ENCODE peak calls at places on chromosomes 1 and 21, in ten cellular contexts. O is right lobe of liver; K is tibial artery; M is stomach; P is sigmoid colon; A is GM12878; J is neuronal stem cell; D is tibial nerve; V is CD8-positive, alpha-beta T cell; Z is bronchial epithelial cell. W is an unnamed sample. For H3K36me3 and H3K27me3, the result is how much of the 10 kb centered on the place peaks cover.

GRCh38 chr1:8015036-8015808 is 10.9 kb downstream of the ERRFI1 start:
- DNase-seq in Z (peak), J (no peak), A (peak), D (no peak), P (no peak), M (no peak), O (no peak), V (peak), K (no peak), W (peak)

GRCh38 chr1:91744973-91745648 is 140.8 kb downstream of the TGFBR3 start:
- DNase-seq in O (peak), M (no peak), J (no peak), Z (peak), P (peak), D (peak), K (peak), V (no peak), A (no peak), W (no peak)

GRCh38 chr1:153541641-153542569 is 1.2 kb upstream of the S100A5 start:
- DNase-seq in A (no peak), Z (no peak), D (no peak), K (peak), O (no peak), V (no peak), J (no peak), M (no peak), P (no peak), W (peak)

GRCh38 chr1:13587256-13588030 is 3.8 kb downstream of the PDPN start:
- DNase-seq in P (no peak), V (no peak), K (no peak), D (no peak), J (no peak), O (no peak), A (no peak), M (no peak), Z (peak), W (no peak)

GRCh38 chr1:22141493-22141892 is 1.4 kb downstream of the WNT4 start:
- DNase-seq in M (no peak), K (no peak), A (no peak), P (no peak), D (no peak), V (no peak), J (no peak), O (no peak), Z (no peak), W (peak)

GRCh38 chr1:240732390-240732789 is 120.4 kb upstream of the GREM2 start:
- DNase-seq in O (no peak), V (no peak), P (no peak), D (no peak), A (no peak), M (no peak), Z (peak), J (peak), K (no peak), W (peak)

GRCh38 chr1:218481116-218481775 is 136.1 kb downstream of the TGFB2 start:
- DNase-seq in A (no peak), J (no peak), V (no peak), D (no peak), O (no peak), P (no peak), K (no peak), M (no peak), Z (no peak), W (no peak)

GRCh38 chr1:186183219-186183618 is 191.8 kb downstream of the TPR start:
- DNase-seq in J (no peak), O (no peak), K (peak), M (no peak), Z (peak), A (no peak), D (peak), P (no peak), V (no peak), W (no peak)

GRCh38 chr1:33684346-33685122 is 179.3 kb upstream of the HMGB4 start:
- DNase-seq in A (no peak), V (no peak), Z (no peak), J (no peak), O (no peak), P (no peak), D (no peak), M (no peak), K (no peak), W (no peak)

GRCh38 chr1:155272466-155273133 is 704 bp downstream of the CLK2 start:
- DNase-seq in O (no peak), Z (peak), V (no peak), J (no peak), M (no peak), D (no peak), A (no peak), P (no peak), K (no peak), W (peak)

GRCh38 chr1:157968951-157969350 is 24.5 kb upstream of the KIRREL1 start:
- DNase-seq in A (no peak), D (no peak), O (no peak), P (no peak), M (no peak), Z (peak), K (peak), V (no peak), J (no peak), W (no peak)

GRCh38 chr1:63630666-63631065 is 37.5 kb downstream of the PGM1 start:
- DNase-seq in M (no peak), Z (peak), V (no peak), A (no peak), K (no peak), J (no peak), P (no peak), O (no peak), D (no peak), W (no peak)

GRCh38 chr1:94731891-94732290 is 88.3 kb upstream of the SLC44A3 start:
- DNase-seq in M (no peak), J (no peak), A (no peak), Z (no peak), D (no peak), K (no peak), O (no peak), V (no peak), P (no peak), W (no peak)

GRCh38 chr1:234842726-234843641 is 233.0 kb upstream of the IRF2BP2 start:
- DNase-seq in K (no peak), J (no peak), M (no peak), V (peak), P (no peak), A (peak), Z (no peak), D (no peak), O (no peak), W (no peak)

GRCh38 chr1:183711691-183712401 is 58.7 kb upstream of the APOBEC4 start:
- DNase-seq in P (no peak), V (no peak), O (no peak), D (no peak), K (no peak), J (no peak), Z (no peak), A (no peak), M (no peak), W (no peak)

GRCh38 chr1:117809764-117810163 is 119.7 kb downstream of the GDAP2 start:
- DNase-seq in V (no peak), D (no peak), P (no peak), M (no peak), A (no peak), J (no peak), K (no peak), Z (no peak), O (no peak), W (no peak)

GRCh38 chr1:71572038-71572437 is 491.2 kb upstream of the ZRANB2 start:
- DNase-seq in M (no peak), K (no peak), J (no peak), V (no peak), P (no peak), O (no peak), A (peak), D (no peak), Z (peak), W (no peak)

GRCh38 chr1:109091196-109092193 is 931 bp downstream of the TMEM167B start:
- DNase-seq in V (no peak), M (no peak), A (no peak), D (no peak), P (no peak), J (no peak), Z (peak), K (no peak), O (no peak), W (peak)

GRCh38 chr1:246008256-246008901 is 498.7 kb downstream of the SMYD3 start:
- DNase-seq in J (no peak), P (no peak), D (no peak), V (no peak), O (no peak), M (peak), Z (no peak), K (no peak), A (no peak), W (peak)

GRCh38 chr1:11143401-11143800 is 43.7 kb upstream of the EXOSC10 start:
- DNase-seq in V (no peak), Z (no peak), O (no peak), D (no peak), K (no peak), P (no peak), A (no peak), J (no peak), M (no peak), W (no peak)

GRCh38 chr1:226986496-226987178 is 46.5 kb downstream of the COQ8A start:
- DNase-seq in M (no peak), A (no peak), J (no peak), D (no peak), K (no peak), Z (no peak), P (peak), V (no peak), O (no peak), W (peak)

GRCh38 chr1:230711245-230711644 is 2.7 kb downstream of the AGT start:
- DNase-seq in J (no peak), P (no peak), K (no peak), O (no peak), Z (peak), A (no peak), D (no peak), V (no peak), M (no peak), W (no peak)

GRCh38 chr21:26365849-26366248 is 195.3 kb upstream of the APP start:
- DNase-seq in K (no peak), D (no peak), M (no peak), V (no peak), J (no peak), Z (peak), O (no peak), P (no peak), A (no peak), W (no peak)

GRCh38 chr21:23695449-23695848 is 1911.8 kb downstream of the MRPL39 start:
- DNase-seq in K (no peak), A (no peak), O (no peak), V (no peak), P (no peak), J (no peak), D (no peak), M (no peak), Z (no peak), W (no peak)

GRCh38 chr1:204641936-204642335 is 43.6 kb downstream of the LRRN2 start:
- DNase-seq in P (no peak), V (no peak), O (no peak), A (no peak), D (no peak), J (no peak), Z (no peak), M (no peak), K (no peak), W (no peak)

GRCh38 chr1:46687095-46687659 is 15.5 kb downstream of the TEX38 start:
- DNase-seq in A (no peak), Z (peak), P (peak), V (no peak), J (no peak), M (peak), O (peak), K (peak), D (peak), W (no peak)

GRCh38 chr1:6464514-6464836 is 1.5 kb downstream of the TNFRSF25 start:
- DNase-seq in K (no peak), A (no peak), Z (no peak), V (no peak), M (peak), J (no peak), D (no peak), O (peak), P (no peak), W (peak)

GRCh38 chr21:38333290-38334272 is 76.8 kb downstream of the KCNJ15 start:
- DNase-seq in K (no peak), V (no peak), J (no peak), M (no peak), O (peak), P (no peak), Z (no peak), D (no peak), A (no peak), W (peak)

GRCh38 chr21:16216595-16216994 is 486.8 kb downstream of the USP25 start:
- DNase-seq in D (no peak), K (no peak), V (no peak), M (no peak), O (no peak), P (no peak), Z (no peak), A (no peak), J (no peak), W (no peak)
- H3K4me3 ChIP-seq in D (no peak), K (no peak), V (no peak), M (no peak), O (no peak), P (no peak), Z (no peak), A (no peak), J (no peak), W (no peak)

DNA sequence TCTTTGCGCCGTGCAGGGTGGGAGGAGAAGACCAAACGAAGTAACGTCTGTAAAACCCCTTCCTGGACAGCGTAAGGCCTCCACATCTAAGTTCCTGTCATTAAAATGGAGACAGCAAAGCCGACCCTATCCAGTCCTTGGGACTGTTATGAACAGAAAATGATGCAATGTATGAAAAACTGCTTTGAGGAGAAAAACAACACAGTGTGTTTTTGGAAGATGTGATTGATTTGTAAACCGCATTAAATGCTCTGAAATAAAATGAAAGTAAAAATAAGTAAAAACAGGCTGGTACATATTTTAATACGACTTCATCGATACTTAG is 827 bp upstream of the URB1 start:
- DNase-seq in K (no peak), P (no peak), V (no peak), A (no peak), Z (no peak), M (no peak), J (no peak), O (no peak), D (no peak), W (no peak)
- H3K36me3 ChIP-seq in K (under half), P (under half), V (under half), A (under half), Z (under half), M (under half), J (under half), O (under half), D (under half), W (under half)

GRCh38 chr1:206836111-206836510 is 29.3 kb upstream of the IL20 start:
- DNase-seq in V (no peak), P (no peak), A (no peak), K (no peak), O (no peak), Z (peak), M (no peak), D (no peak), J (no peak), W (no peak)
- H3K27me3 ChIP-seq in V (under half), P (under half), A (under half), K (under half), O (under half), Z (under half), M (under half), D (under half), J (under half), W (under half)

DNA sequence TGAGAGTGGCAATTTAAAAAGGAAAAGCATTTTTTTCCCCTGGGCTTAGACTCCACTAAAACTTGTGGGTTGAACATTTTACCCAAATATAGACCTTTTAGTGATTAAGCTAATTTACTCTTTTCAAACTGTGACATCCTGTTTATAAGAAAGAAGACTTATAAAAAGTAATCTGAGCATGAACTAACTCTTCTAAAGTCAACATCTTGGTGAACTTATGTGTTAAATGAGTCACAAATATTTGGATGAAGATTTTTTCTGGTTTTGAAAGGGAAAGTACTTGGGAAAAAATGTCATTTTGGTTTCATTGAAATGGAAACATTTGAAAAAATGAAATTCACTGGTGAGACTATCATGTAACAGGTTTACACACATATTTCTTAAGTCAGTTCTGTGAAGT is 109.8 kb downstream of the KCNK2 start:
- DNase-seq in A (no peak), K (no peak), Z (no peak), J (no peak), D (no peak), V (no peak), O (no peak), M (no peak), P (no peak), W (no peak)
- H3K4me3 ChIP-seq in A (no peak), K (no peak), Z (no peak), J (no peak), D (no peak), V (no peak), O (no peak), M (no peak), P (no peak), W (no peak)

GRCh38 chr1:45552309-45552708 is 1.7 kb downstream of the AKR1A1 start:
- DNase-seq in D (no peak), P (peak), A (no peak), V (no peak), Z (peak), J (no peak), O (no peak), K (no peak), M (peak), W (peak)
- H3K36me3 ChIP-seq in D (under half), P (under half), A (under half), V (under half), Z (under half), J (under half), O (under half), K (under half), M (under half), W (under half)

GRCh38 chr1:28933277-28933676 is 18.9 kb downstream of the EPB41 start:
- DNase-seq in O (no peak), A (no peak), V (no peak), J (no peak), K (no peak), M (no peak), P (no peak), Z (no peak), D (no peak), W (no peak)

GRCh38 chr1:28935293-28935692 is 20.9 kb downstream of the EPB41 start:
- DNase-seq in J (no peak), M (no peak), D (no peak), O (no peak), V (no peak), K (no peak), P (no peak), Z (no peak), A (no peak), W (no peak)

GRCh38 chr1:28933918-28934317 is 19.5 kb downstream of the EPB41 start:
- DNase-seq in Z (no peak), A (no peak), M (no peak), O (no peak), V (no peak), J (no peak), P (no peak), K (no peak), D (no peak), W (no peak)

GRCh38 chr1:28934676-28935075 is 20.3 kb downstream of the EPB41 start:
- DNase-seq in Z (no peak), K (no peak), O (no peak), M (no peak), P (no peak), A (no peak), J (no peak), D (no peak), V (no peak), W (no peak)

GRCh38 chr1:28936528-28936927 is 22.2 kb downstream of the EPB41 start:
- DNase-seq in J (no peak), P (no peak), V (no peak), K (no peak), D (no peak), A (no peak), Z (no peak), M (no peak), O (no peak), W (no peak)
- H3K27me3 ChIP-seq in J (under half), P (under half), V (under half), K (under half), D (under half), A (under half), Z (under half), M (under half), O (under half), W (under half)

DNA sequence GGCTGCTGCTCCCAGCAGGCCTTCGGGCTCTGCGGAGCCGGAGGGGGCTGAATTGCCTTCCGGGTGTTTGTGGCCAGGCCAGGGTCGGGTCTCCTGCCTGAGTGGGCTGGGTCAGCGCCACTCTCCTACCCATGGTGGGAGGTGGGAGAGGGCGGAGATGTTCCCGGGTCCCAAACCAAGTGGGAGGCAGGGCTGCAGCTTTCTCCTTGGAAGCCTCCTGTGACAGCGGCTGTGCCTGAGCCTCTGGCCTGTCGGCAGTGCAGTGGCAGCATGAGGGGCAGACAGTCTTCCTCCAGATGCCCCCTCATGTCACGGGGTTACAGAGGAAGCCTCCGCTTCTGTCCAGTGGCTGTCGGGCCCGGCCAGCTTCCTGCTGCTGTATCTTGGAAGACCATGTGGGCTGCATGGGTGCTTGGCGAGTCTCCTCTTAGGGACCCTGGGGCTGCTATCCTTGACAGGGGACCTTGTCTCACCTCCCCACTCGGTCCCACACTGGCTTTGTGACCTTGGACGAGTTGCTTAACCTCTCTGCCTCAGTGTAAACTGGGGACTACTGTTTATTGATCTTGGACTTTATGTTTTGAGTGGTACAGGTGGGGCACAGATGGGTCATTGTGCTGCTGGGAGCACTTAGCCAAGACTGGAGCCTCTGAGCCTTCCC is 4.3 kb downstream of the SKI start:
- DNase-seq in J (no peak), P (no peak), M (no peak), Z (no peak), A (no peak), K (no peak), O (no peak), D (no peak), V (no peak), W (no peak)
- H3K4me3 ChIP-seq in J (no peak), P (peak), M (peak), Z (peak), A (peak), K (peak), O (peak), D (peak), V (peak), W (no peak)

W was measured in H7.